ENCODE peak calls at places on chromosome X, in four cellular contexts. U is caudate nucleus, E is stomach, V is GM23248. K is an unnamed sample.

GRCh38 chrX:147978931-147979330 is 2.2 kb upstream of the FMR1NB start:
- DNase-seq in V (peak), E (no peak), U (no peak), K (no peak)

GRCh38 chrX:106611682-106612402 is at the start of gene RADX:
- DNase-seq in U (peak), E (peak), V (peak), K (peak)

GRCh38 chrX:53317365-53318069 is 36.1 kb upstream of the IQSEC2 start:
- DNase-seq in U (peak), V (peak), E (peak), K (peak)

GRCh38 chrX:109740076-109740809 is 7.2 kb upstream of the ACSL4 start:
- DNase-seq in E (no peak), V (peak), U (no peak), K (no peak)

GRCh38 chrX:97109730-97110129 is 226.0 kb downstream of the RPA4 start:
- DNase-seq in U (no peak), E (no peak), V (no peak), K (no peak)

GRCh38 chrX:19647731-19648588 is 132.7 kb upstream of the MAP3K15 start:
- DNase-seq in E (no peak), V (peak), U (no peak), K (no peak)

GRCh38 chrX:11341274-11342256 is 48.4 kb downstream of the AMELX start:
- DNase-seq in E (peak), U (no peak), V (peak), K (no peak)

GRCh38 chrX:68807818-68808217 is 21.0 kb upstream of the EFNB1 start:
- DNase-seq in E (no peak), U (no peak), V (peak), K (no peak)

GRCh38 chrX:14591976-14592375 is 62.6 kb downstream of the GLRA2 start:
- DNase-seq in V (peak), U (no peak), E (no peak), K (no peak)
- H3K27ac ChIP-seq in V (peak), U (no peak), E (no peak), K (no peak)

GRCh38 chrX:39773150-39773549 is 324.6 kb downstream of the BCOR start:
- DNase-seq in E (no peak), U (no peak), V (no peak), K (no peak)

GRCh38 chrX:39773923-39774803 is 323.6 kb downstream of the BCOR start:
- DNase-seq in U (no peak), V (no peak), E (no peak), K (peak)

GRCh38 chrX:39769748-39770147 is 328.0 kb downstream of the BCOR start:
- DNase-seq in U (no peak), V (no peak), E (no peak), K (no peak)

GRCh38 chrX:39771089-39771488 is 326.7 kb downstream of the BCOR start:
- DNase-seq in U (no peak), E (no peak), V (no peak), K (no peak)

GRCh38 chrX:39772057-39772832 is 325.5 kb downstream of the BCOR start:
- DNase-seq in U (no peak), E (peak), V (no peak), K (peak)
- H3K27ac ChIP-seq in U (peak), E (peak), V (no peak), K (peak)

GRCh38 chrX:38941675-38942074 is 140.4 kb downstream of the MID1IP1 start:
- DNase-seq in U (no peak), E (no peak), V (peak), K (no peak)
- H3K27ac ChIP-seq in U (no peak), E (no peak), V (no peak), K (no peak)

DNA sequence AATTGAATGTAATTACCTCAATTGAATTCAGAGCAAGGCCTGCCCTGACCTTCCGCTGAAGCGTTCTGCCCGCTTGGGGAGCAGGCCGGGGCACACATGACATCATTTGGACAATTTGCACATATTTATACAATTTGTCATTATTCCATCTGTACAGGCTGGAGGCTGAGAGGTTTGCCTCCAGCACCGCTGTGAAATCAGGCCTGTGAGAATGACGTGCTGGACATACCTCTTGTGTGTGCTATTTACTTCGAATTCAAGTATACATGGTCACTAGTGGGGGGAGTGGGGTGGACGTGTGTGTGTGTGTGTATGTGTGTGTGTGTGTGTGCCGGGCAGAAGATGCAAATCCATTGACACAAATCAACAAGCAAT is 285.6 kb downstream of the SHOX start:
- DNase-seq in E (no peak), U (no peak), V (peak), K (no peak)
- H3K27ac ChIP-seq in E (no peak), U (no peak), V (no peak), K (no peak)

GRCh38 chrX:103658681-103659433 is 27.6 kb downstream of the MORF4L2 start:
- DNase-seq in U (no peak), V (no peak), E (no peak), K (no peak)
- H3K27ac ChIP-seq in U (no peak), V (no peak), E (no peak), K (no peak)

GRCh38 chrX:72268601-72269365 is 8.3 kb downstream of the RPS4X start:
- DNase-seq in V (peak), E (no peak), U (no peak), K (no peak)

GRCh38 chrX:72271812-72272211 is 5.2 kb downstream of the RPS4X start:
- DNase-seq in E (no peak), U (no peak), V (no peak), K (no peak)

GRCh38 chrX:72271091-72271490 is 6.0 kb downstream of the RPS4X start:
- DNase-seq in U (no peak), E (no peak), V (peak), K (no peak)

GRCh38 chrX:72269671-72270251 is 7.3 kb downstream of the RPS4X start:
- DNase-seq in V (peak), U (no peak), E (no peak), K (peak)

GRCh38 chrX:72270316-72270866 is 6.7 kb downstream of the RPS4X start:
- DNase-seq in V (no peak), U (no peak), E (no peak), K (no peak)
- H3K27ac ChIP-seq in V (peak), U (peak), E (no peak), K (no peak)

DNA sequence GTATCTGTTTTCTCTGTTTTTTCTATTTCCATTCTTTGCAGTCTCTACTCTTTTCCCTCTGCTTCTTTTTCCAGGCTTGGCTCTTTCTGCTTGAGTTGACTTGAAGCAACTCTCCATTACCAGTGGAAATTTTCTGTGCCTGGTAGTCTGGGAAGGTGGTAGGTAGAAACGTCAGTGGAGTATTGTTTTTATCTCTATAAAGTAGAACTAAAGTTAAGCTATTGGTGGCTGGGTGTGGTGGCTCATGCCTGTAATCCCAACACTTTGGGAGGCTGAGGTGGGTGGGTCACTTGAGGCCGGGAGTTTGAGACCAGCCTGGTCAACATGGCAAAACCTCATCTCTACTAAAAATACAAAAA is 438.1 kb upstream of the AR start:
- DNase-seq in E (no peak), V (no peak), U (no peak), K (no peak)
- H3K27ac ChIP-seq in E (no peak), V (no peak), U (no peak), K (no peak)

GRCh38 chrX:37077646-37078433 is 69.7 kb downstream of the FAM47C start:
- DNase-seq in V (no peak), U (no peak), E (no peak), K (no peak)
- H3K27ac ChIP-seq in V (no peak), U (no peak), E (no peak), K (no peak)